ENCODE peak calls at places on chromosome 22, in seven cellular contexts. G is endothelial cell, P is lower leg skin, M is neural crest cell, U is omental fat pad, X is ascending aorta, A is mammary epithelial cell. E is an unnamed sample.

GRCh38 chr22:26406118-26406517 is 22.9 kb upstream of the ASPHD2 start:
- DNase-seq in G (no peak), P (no peak), M (no peak), U (no peak), X (no peak), A (no peak), E (no peak)

GRCh38 chr22:41447435-41448188 is 1.0 kb upstream of the TOB2 start:
- DNase-seq in G (peak; percentile 73), P (peak; percentile 94), M (peak; percentile 66), U (peak; percentile 27), X (peak; percentile 83), A (peak; percentile 45), E (peak; percentile 63)

GRCh38 chr22:49983148-49984042 is 22.8 kb downstream of the PIM3 start:
- DNase-seq in G (no peak), P (peak; percentile 82), M (no peak), U (peak; percentile 23), X (peak; percentile 53), A (no peak), E (no peak)

GRCh38 chr22:34814260-34814659 is 251.7 kb upstream of the ISX start:
- DNase-seq in G (no peak), P (no peak), M (no peak), U (no peak), X (no peak), A (no peak), E (no peak)

GRCh38 chr22:16975155-16975885 is 32.7 kb downstream of the GAB4 start:
- DNase-seq in G (no peak), P (peak; percentile 56), M (no peak), U (no peak), X (no peak), A (no peak), E (no peak)

GRCh38 chr22:38304526-38304925 is 12.7 kb downstream of the CSNK1E start:
- DNase-seq in G (no peak), P (no peak), M (no peak), U (no peak), X (no peak), A (no peak), E (no peak)

GRCh38 chr22:50326959-50327710 is at the start of gene DENND6B:
- DNase-seq in G (peak; percentile 85), P (peak; percentile 94), M (peak; percentile 69), U (no peak), X (peak; percentile 90), A (peak; percentile 64), E (peak; percentile 68)

GRCh38 chr22:40021401-40022000 is 26.7 kb downstream of the FAM83F start:
- DNase-seq in G (no peak), P (no peak), M (no peak), U (no peak), X (no peak), A (no peak), E (no peak)

GRCh38 chr22:39610246-39610645 is 39.7 kb downstream of the CACNA1I start:
- DNase-seq in G (no peak), P (no peak), M (no peak), U (no peak), X (no peak), A (no peak), E (no peak)

GRCh38 chr22:38299001-38299651 is 18.1 kb downstream of the CSNK1E start:
- DNase-seq in G (no peak), P (no peak), M (no peak), U (no peak), X (no peak), A (peak; percentile 62), E (peak; percentile 91)

GRCh38 chr22:49362393-49362792 is 465.3 kb downstream of the BRD1 start:
- DNase-seq in G (no peak), P (peak; percentile 45), M (no peak), U (no peak), X (peak; percentile 35), A (no peak), E (no peak)

GRCh38 chr22:50507421-50507990 is at the start of gene LMF2:
- DNase-seq in G (peak; percentile 96), P (peak; percentile 98), M (peak; percentile 91), U (peak; percentile 61), X (peak; percentile 92), A (peak; percentile 73), E (no peak)

GRCh38 chr22:47918936-47919505 is 1156.6 kb downstream of the TBC1D22A start:
- DNase-seq in G (no peak), P (peak; percentile 29), M (no peak), U (no peak), X (no peak), A (no peak), E (no peak)

GRCh38 chr22:21760640-21761039 is 25.0 kb upstream of the YPEL1 start:
- DNase-seq in G (no peak), P (no peak), M (no peak), U (no peak), X (no peak), A (peak; percentile 52), E (peak; percentile 44)

GRCh38 chr22:24133187-24133965 is 47.9 kb upstream of the SUSD2 start:
- DNase-seq in G (no peak), P (no peak), M (no peak), U (no peak), X (no peak), A (no peak), E (no peak)

GRCh38 chr22:31039393-31039792 is 41.7 kb upstream of the SMTN start:
- DNase-seq in G (no peak), P (no peak), M (no peak), U (no peak), X (peak; percentile 78), A (no peak), E (no peak)

GRCh38 chr22:47384977-47385376 is 622.5 kb downstream of the TBC1D22A start:
- DNase-seq in G (no peak), P (no peak), M (no peak), U (no peak), X (peak; percentile 27), A (no peak), E (no peak)

GRCh38 chr22:48753381-48753730 is 1074.3 kb downstream of the BRD1 start:
- DNase-seq in G (no peak), P (peak; percentile 70), M (no peak), U (peak; percentile 5), X (no peak), A (no peak), E (no peak)

GRCh38 chr22:47400701-47401591 is 638.5 kb downstream of the TBC1D22A start:
- DNase-seq in G (no peak), P (no peak), M (no peak), U (no peak), X (no peak), A (no peak), E (no peak)

GRCh38 chr22:50581950-50582561 is 593 bp downstream of the CHKB start:
- DNase-seq in G (no peak), P (no peak), M (no peak), U (no peak), X (no peak), A (peak; percentile 19), E (peak; percentile 20)

GRCh38 chr22:42461511-42461910 is 29.3 kb upstream of the NFAM1 start:
- DNase-seq in G (no peak), P (no peak), M (no peak), U (no peak), X (no peak), A (no peak), E (no peak)

GRCh38 chr22:42459273-42460040 is 27.3 kb upstream of the NFAM1 start:
- DNase-seq in G (no peak), P (no peak), M (no peak), U (no peak), X (no peak), A (no peak), E (no peak)

DNA sequence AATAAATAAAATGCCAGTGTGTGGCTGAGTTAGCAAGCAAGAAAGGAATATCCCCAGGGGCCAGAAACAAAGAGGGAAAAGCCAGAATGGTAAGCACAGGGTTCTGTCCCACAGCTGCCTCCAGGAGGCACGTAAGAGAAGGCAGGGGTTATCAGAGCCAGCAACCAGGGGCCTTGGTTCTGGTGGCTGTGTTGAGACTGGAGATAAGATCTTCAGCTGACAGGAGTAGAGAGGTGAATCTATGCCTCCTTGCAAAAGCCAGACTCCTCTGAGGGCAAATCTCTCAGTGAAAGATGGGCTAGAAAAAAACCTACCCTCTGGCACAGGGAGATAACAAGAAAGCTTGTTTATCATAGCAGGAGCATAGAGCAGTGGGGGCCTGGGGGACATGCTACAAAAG is 29.8 kb upstream of the NFAM1 start:
- DNase-seq in G (no peak), P (no peak), M (no peak), U (no peak), X (no peak), A (no peak), E (no peak)
- TF ChIP-seq CTCF in G (no peak), P (no peak), M (no peak), U (no peak), X (no peak), A (no peak), E (no peak)

GRCh38 chr22:28741200-28741757 is 341 bp downstream of the CHEK2 start:
- DNase-seq in G (no peak), P (no peak), M (no peak), U (no peak), X (no peak), A (no peak), E (no peak)

GRCh38 chr22:28741758-28742561 is at the start of the genes CHEK2 and HSCB:
- DNase-seq in G (peak; percentile 93), P (peak; percentile 100), M (peak; percentile 93), U (peak; percentile 89), X (peak; percentile 99), A (peak; percentile 98), E (peak; percentile 99)

GRCh38 chr22:28743852-28744251 is 2.0 kb downstream of the HSCB start:
- DNase-seq in G (no peak), P (no peak), M (no peak), U (no peak), X (no peak), A (no peak), E (no peak)

GRCh38 chr22:28742562-28742962 is 723 bp downstream of the HSCB start:
- DNase-seq in G (no peak), P (no peak), M (no peak), U (no peak), X (no peak), A (no peak), E (no peak)
- TF ChIP-seq CTCF in G (no peak), P (no peak), M (no peak), U (no peak), X (no peak), A (no peak), E (no peak)

GRCh38 chr22:37267128-37267587 is 15.2 kb upstream of the CYTH4 start:
- DNase-seq in G (peak; percentile 83), P (no peak), M (peak; percentile 76), U (no peak), X (no peak), A (no peak), E (peak; percentile 42)
- TF ChIP-seq CTCF in G (peak; percentile 83), P (no peak), M (peak; percentile 77), U (no peak), X (peak; percentile 44), A (peak; percentile 87), E (peak; percentile 95)

GRCh38 chr22:33440756-33441155 is 382.6 kb upstream of the SYN3 start:
- DNase-seq in G (no peak), P (no peak), M (no peak), U (no peak), X (no peak), A (no peak), E (no peak)

GRCh38 chr22:33443688-33444087 is 385.5 kb upstream of the SYN3 start:
- DNase-seq in G (no peak), P (no peak), M (no peak), U (no peak), X (no peak), A (no peak), E (no peak)

DNA sequence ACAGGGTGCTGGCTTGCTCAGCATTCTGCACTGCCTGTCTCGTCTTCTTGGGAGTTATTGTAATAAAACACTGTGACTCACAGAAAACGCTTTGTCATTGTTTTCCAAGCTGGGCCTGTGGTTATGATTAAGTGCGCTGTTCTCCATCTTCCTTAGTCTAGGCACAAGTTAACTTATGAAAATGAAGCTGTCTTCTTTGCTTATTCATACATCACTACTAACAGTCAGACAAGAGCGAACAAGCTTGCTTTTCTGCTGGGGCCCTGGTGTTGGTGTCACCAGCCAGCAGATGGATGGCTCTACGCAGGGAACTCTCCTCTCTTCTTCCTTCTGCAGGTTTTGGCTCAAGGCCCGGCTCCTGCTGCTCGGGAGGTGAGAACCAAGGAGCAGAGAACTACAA is 380.1 kb upstream of the SYN3 start:
- DNase-seq in G (no peak), P (no peak), M (no peak), U (no peak), X (no peak), A (peak; percentile 99), E (peak; percentile 7)
- TF ChIP-seq CTCF in G (no peak), P (no peak), M (no peak), U (no peak), X (no peak), A (peak; percentile 17), E (no peak)